ENCODE peak calls at places on chromosomes 1 and 21, in nine cellular contexts. Q is HCT116, O is bronchial epithelial cell, N is left lung, D is colonic mucosa, F is sigmoid colon, T is cardiac fibroblast, U is NB4, E is A549. X is an unnamed sample.

GRCh38 chr1:160097196-160097910 is 1.1 kb downstream of the IGSF8 start:
- DNase-seq in E (no peak), D (no peak), N (no peak), Q (no peak), F (no peak), U (peak), O (no peak), T (no peak), X (no peak)

GRCh38 chr1:36083635-36084501 is at the start of gene TEKT2:
- DNase-seq in E (no peak), Q (no peak), O (no peak), D (no peak), F (peak), T (no peak), N (peak), U (peak), X (no peak)

GRCh38 chr21:32382108-32382601 is 10.7 kb downstream of the URB1 start:
- DNase-seq in E (peak), Q (no peak), O (peak), T (peak), N (no peak), U (no peak), D (no peak), F (no peak), X (no peak)

GRCh38 chr1:40313329-40313957 is 3.6 kb downstream of the COL9A2 start:
- DNase-seq in N (no peak), D (no peak), F (no peak), O (no peak), Q (no peak), U (peak), E (no peak), T (peak), X (no peak)

GRCh38 chr1:223007250-223007649 is 135.8 kb downstream of the TLR5 start:
- DNase-seq in E (no peak), O (no peak), Q (no peak), D (no peak), T (no peak), U (no peak), N (no peak), F (no peak), X (no peak)

GRCh38 chr1:198763298-198763714 is 124.5 kb downstream of the PTPRC start:
- DNase-seq in D (no peak), E (no peak), Q (peak), U (peak), N (no peak), T (peak), F (no peak), O (no peak), X (no peak)

GRCh38 chr1:115239148-115239820 is 98.8 kb downstream of the NGF start:
- DNase-seq in T (peak), N (no peak), Q (no peak), U (no peak), D (no peak), E (no peak), F (no peak), O (no peak), X (no peak)

GRCh38 chr1:12166834-12167492 is at the start of gene TNFRSF1B:
- DNase-seq in T (no peak), U (peak), Q (no peak), O (no peak), D (peak), E (no peak), N (peak), F (peak), X (no peak)

GRCh38 chr1:158527190-158527815 is 26.9 kb downstream of the OR6Y1 start:
- DNase-seq in U (peak), D (no peak), Q (no peak), E (peak), T (peak), N (no peak), O (peak), F (no peak), X (peak)

GRCh38 chr1:54542962-54543539 is 5.0 kb upstream of the ACOT11 start:
- DNase-seq in E (peak), N (no peak), F (no peak), Q (no peak), T (peak), U (peak), O (peak), D (no peak), X (no peak)

GRCh38 chr1:165137551-165138316 is 218.8 kb downstream of the LMX1A start:
- DNase-seq in T (no peak), Q (no peak), N (no peak), U (no peak), D (no peak), O (no peak), F (no peak), E (no peak), X (no peak)

GRCh38 chr1:179142889-179143299 is 61.0 kb downstream of the TOR3A start:
- DNase-seq in T (peak), U (peak), N (no peak), O (peak), E (peak), F (no peak), D (no peak), Q (peak), X (no peak)

GRCh38 chr1:245858683-245859509 is 648.2 kb downstream of the SMYD3 start:
- DNase-seq in E (peak), D (no peak), Q (no peak), N (no peak), U (peak), T (peak), O (peak), F (no peak), X (no peak)

GRCh38 chr1:245859510-245860114 is 647.5 kb downstream of the SMYD3 start:
- DNase-seq in N (no peak), E (peak), Q (no peak), D (no peak), T (peak), F (no peak), O (peak), U (no peak), X (no peak)

GRCh38 chr1:245862812-245863540 is 644.1 kb downstream of the SMYD3 start:
- DNase-seq in E (no peak), D (no peak), N (no peak), Q (no peak), T (no peak), F (no peak), U (no peak), O (no peak), X (no peak)

GRCh38 chr1:245863566-245864184 is 643.4 kb downstream of the SMYD3 start:
- DNase-seq in E (no peak), F (no peak), N (no peak), Q (no peak), D (no peak), T (no peak), O (no peak), U (no peak), X (no peak)

DNA sequence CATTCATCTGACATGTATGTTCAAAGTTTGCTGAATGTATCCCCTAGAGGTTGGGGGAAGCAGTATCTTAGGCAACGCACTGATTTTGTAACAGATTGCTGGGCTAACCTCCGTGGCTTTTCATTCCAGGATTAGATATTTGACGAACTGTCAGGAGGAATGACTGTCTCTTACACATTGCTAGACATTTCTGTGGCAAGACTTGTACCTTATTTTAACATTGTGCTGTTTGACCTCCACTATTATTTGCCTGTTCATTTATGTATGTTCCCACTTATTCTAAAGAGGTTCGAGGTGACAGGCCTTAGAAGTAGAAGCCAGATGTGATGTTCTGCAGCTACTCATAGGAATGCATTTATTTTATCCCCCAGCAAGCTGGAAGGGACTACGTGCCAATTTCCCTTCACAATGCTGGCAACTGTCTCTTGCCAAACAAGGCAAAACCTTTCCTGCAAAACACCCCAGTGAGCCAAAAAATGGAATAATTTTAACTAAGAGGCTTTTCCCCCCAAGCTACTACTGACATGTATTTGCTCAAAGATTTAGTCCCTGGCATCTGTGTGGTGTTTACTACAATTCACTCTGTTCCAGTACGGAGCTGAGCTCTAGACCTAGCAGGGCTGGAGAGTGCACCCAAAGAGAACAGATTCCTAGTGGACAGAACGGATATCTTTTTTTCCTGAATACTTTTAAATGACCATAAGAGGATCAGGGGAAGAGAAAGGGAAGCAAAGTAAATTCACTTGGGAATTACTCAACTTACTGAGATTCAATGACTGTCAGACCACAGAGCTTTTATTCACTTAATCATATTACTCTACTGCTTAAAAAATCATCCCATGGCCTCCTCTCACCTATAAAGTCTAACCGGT is 646.2 kb downstream of the SMYD3 start:
- DNase-seq in U (no peak), O (no peak), T (peak), E (no peak), D (no peak), Q (no peak), N (no peak), F (no peak), X (no peak)
- TF ChIP-seq CTCF in U (no peak), O (no peak), T (peak), E (no peak), D (no peak), Q (no peak), N (no peak), F (peak), X (no peak)

DNA sequence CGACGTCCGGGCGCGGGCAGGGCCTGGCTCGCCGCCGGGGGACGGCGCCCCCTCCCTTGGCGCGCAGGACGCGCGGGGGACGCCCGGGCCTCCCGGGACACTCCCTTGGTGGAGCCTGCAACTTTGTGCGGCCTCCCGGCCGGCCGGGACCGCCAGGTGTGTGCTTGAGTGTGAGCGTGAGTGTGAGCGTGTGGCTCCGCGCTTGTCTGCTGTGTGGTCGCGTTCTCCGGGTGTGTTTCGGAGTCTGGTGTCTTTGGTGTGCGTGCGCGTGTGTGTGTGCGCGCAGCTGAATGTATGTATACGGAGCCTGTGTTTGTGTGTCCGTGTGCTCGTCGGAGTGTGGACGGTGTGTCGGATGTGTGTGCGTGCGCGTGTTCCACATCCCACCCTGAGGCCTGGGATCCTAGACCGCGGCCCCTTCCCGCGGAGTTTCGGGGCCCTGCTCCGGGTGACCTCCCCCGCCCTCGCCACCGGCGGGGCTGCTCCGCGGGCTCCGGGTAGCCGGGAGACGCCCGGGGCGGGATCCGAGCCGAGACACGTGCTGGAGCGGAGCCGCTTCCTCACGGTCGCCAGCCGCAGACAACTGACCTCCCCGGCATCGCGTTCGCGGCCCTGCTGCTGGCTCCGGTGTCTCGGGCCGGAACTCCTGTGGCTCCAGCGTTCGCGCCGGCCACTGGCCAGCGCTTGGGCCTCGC is 1.7 kb downstream of the PTPRU start:
- DNase-seq in E (peak), D (peak), O (peak), F (peak), T (peak), U (peak), Q (no peak), N (peak), X (no peak)
- H3K4me3 ChIP-seq in E (peak), D (peak), O (peak), F (peak), T (peak), U (no peak), Q (peak), N (peak), X (peak)

GRCh38 chr1:6106321-6106731 is 60.6 kb downstream of the KCNAB2 start:
- DNase-seq in U (no peak), N (peak), D (no peak), Q (no peak), F (no peak), E (no peak), T (no peak), O (no peak), X (no peak)
- TF ChIP-seq CTCF in U (no peak), N (no peak), D (no peak), Q (no peak), F (no peak), E (no peak), T (no peak), O (no peak), X (no peak)

DNA sequence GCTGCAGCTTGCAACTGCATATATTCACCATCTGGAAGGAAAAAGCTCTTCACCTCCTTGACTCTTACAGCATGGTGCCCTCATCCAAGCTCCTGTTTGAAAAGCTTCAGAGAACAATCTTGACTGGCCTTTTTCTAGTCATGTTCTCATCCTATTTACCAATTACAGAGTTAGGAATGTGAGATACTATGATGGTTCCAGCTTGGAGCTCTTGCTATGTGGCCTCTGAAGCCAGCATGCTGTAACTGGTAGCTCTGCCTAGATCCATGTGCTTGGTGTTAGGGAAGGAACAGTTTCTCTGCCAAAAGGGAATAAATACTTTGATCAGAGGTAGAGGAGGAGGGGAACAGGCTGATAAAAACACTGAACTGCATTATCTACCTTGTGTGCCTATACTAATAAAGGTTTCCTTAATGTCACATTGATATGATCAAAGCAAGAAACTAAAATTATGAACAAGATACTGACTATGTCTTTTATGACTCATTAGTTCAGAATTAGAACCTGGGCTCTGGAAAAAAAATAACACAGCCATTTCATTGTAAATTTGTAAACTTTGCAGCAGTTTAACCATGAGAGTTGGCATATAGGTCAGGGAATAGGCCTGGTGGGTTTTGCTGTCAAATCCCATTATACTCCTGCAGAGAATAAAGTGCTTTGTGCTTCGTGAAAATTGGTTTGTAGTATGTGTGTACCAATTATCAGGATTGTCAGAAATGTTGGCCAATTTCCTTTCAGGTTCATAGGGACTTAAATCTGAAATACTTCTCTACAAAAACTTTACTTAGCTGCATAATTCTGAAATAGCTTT is 92.7 kb downstream of the LEPR start:
- DNase-seq in E (no peak), N (no peak), F (no peak), D (no peak), U (no peak), O (peak), Q (no peak), T (peak), X (no peak)
- H3K4me3 ChIP-seq in E (no peak), N (no peak), F (no peak), D (no peak), U (no peak), O (no peak), Q (no peak), T (no peak), X (no peak)

GRCh38 chr1:234656070-234656875 is 46.3 kb upstream of the IRF2BP2 start:
- DNase-seq in O (no peak), U (peak), Q (no peak), D (peak), E (no peak), T (peak), F (no peak), N (no peak), X (no peak)

GRCh38 chr1:234659538-234659937 is 49.6 kb upstream of the IRF2BP2 start:
- DNase-seq in F (no peak), E (peak), N (no peak), Q (peak), D (peak), U (peak), O (peak), T (peak), X (no peak)

GRCh38 chr1:234658143-234658542 is 48.2 kb upstream of the IRF2BP2 start:
- DNase-seq in F (no peak), T (peak), Q (peak), D (peak), U (no peak), E (peak), N (no peak), O (peak), X (no peak)

GRCh38 chr1:234655328-234656069 is 45.5 kb upstream of the IRF2BP2 start:
- DNase-seq in F (no peak), O (no peak), T (no peak), Q (no peak), E (no peak), D (peak), U (no peak), N (no peak), X (no peak)

GRCh38 chr1:234656981-234657651 is 47.1 kb upstream of the IRF2BP2 start:
- DNase-seq in E (peak), O (peak), Q (peak), F (no peak), D (peak), N (peak), U (peak), T (peak), X (no peak)
- TF ChIP-seq CTCF in E (no peak), O (no peak), Q (no peak), F (no peak), D (no peak), N (no peak), U (no peak), T (no peak), X (no peak)

X was measured in LNCaP clone FGC.